ENCODE peak calls at places on chromosomes 6 and 20, in nine cellular contexts. P is gastrocnemius medialis, G is pancreas, T is left ventricle myocardium inferior, Z is fibroblast of lung, B is foreskin fibroblast, Y is GM12865, I is lower lobe of right lung, S is cardiac fibroblast. E is an unnamed sample.

GRCh38 chr20:51584737-51585136 is 42.2 kb upstream of the NFATC2 start:
- DNase-seq in G (no peak), Y (no peak), T (no peak), P (no peak), S (no peak), I (no peak), Z (no peak), B (no peak), E (no peak)

GRCh38 chr6:88304515-88304914 is 138.4 kb upstream of the CNR1 start:
- DNase-seq in Y (no peak), Z (no peak), I (no peak), P (no peak), B (no peak), T (no peak), G (no peak), S (no peak), E (no peak)

GRCh38 chr6:139433647-139434419 is 59.4 kb upstream of the CITED2 start:
- DNase-seq in P (no peak), Z (peak; percentile 34), G (no peak), S (peak; percentile 32), Y (no peak), I (no peak), B (peak; percentile 72), T (no peak), E (no peak)

GRCh38 chr6:13769655-13770053 is 44.7 kb downstream of the MCUR1 start:
- DNase-seq in S (no peak), Y (no peak), P (no peak), T (no peak), I (no peak), G (no peak), B (no peak), Z (no peak), E (no peak)

GRCh38 chr6:113083947-113084346 is 736.8 kb downstream of the RFPL4B start:
- DNase-seq in B (no peak), Y (no peak), G (no peak), T (no peak), I (no peak), P (no peak), Z (no peak), S (no peak), E (no peak)

GRCh38 chr20:47776639-47777038 is 8.6 kb downstream of the SULF2 start:
- DNase-seq in Z (no peak), B (no peak), G (no peak), T (no peak), I (no peak), Y (peak; percentile 37), P (no peak), S (no peak), E (no peak)

GRCh38 chr6:37354526-37355384 is 972 bp downstream of the RNF8 start:
- DNase-seq in S (peak; percentile 30), G (peak; percentile 31), I (peak; percentile 59), B (peak; percentile 68), T (peak; percentile 22), Y (peak; percentile 11), P (no peak), Z (peak; percentile 49), E (no peak)

GRCh38 chr6:125120054-125120590 is 33.5 kb upstream of the TPD52L1 start:
- DNase-seq in T (no peak), B (no peak), P (no peak), G (no peak), Z (no peak), S (no peak), I (no peak), Y (no peak), E (no peak)

GRCh38 chr6:116330511-116330910 is 40.2 kb upstream of the DSE start:
- DNase-seq in P (no peak), I (no peak), Z (no peak), T (no peak), S (no peak), Y (no peak), G (no peak), B (peak; percentile 38), E (no peak)

GRCh38 chr20:54063998-54064676 is 6.3 kb downstream of the BCAS1 start:
- DNase-seq in P (no peak), I (no peak), G (no peak), Z (no peak), T (no peak), S (no peak), B (no peak), Y (peak; percentile 86), E (no peak)

GRCh38 chr6:131660195-131660594 is 23.1 kb downstream of the ENPP3 start:
- DNase-seq in T (no peak), P (no peak), S (no peak), B (peak; percentile 60), Z (peak; percentile 53), G (no peak), Y (no peak), I (no peak), E (no peak)

GRCh38 chr6:31204751-31205145 is 34.3 kb upstream of the POU5F1 start:
- DNase-seq in I (no peak), S (no peak), Z (peak; percentile 14), B (peak; percentile 19), Y (no peak), P (no peak), T (no peak), G (no peak), E (no peak)

GRCh38 chr20:59515906-59516209 is 88.5 kb upstream of the PHACTR3 start:
- DNase-seq in T (no peak), G (no peak), I (no peak), Z (no peak), Y (no peak), S (no peak), P (no peak), B (no peak), E (no peak)

GRCh38 chr20:59519707-59520014 is 84.7 kb upstream of the PHACTR3 start:
- DNase-seq in B (no peak), Z (no peak), P (no peak), T (no peak), G (no peak), I (no peak), S (no peak), Y (no peak), E (no peak)

GRCh38 chr20:59514554-59514953 is 89.8 kb upstream of the PHACTR3 start:
- DNase-seq in Z (no peak), B (no peak), P (no peak), Y (no peak), G (no peak), T (no peak), S (no peak), I (no peak), E (no peak)

GRCh38 chr20:59518881-59519706 is 85.2 kb upstream of the PHACTR3 start:
- DNase-seq in P (no peak), S (peak; percentile 63), Z (peak; percentile 28), Y (peak; percentile 64), T (no peak), B (peak; percentile 46), I (no peak), G (peak; percentile 42), E (no peak)

DNA sequence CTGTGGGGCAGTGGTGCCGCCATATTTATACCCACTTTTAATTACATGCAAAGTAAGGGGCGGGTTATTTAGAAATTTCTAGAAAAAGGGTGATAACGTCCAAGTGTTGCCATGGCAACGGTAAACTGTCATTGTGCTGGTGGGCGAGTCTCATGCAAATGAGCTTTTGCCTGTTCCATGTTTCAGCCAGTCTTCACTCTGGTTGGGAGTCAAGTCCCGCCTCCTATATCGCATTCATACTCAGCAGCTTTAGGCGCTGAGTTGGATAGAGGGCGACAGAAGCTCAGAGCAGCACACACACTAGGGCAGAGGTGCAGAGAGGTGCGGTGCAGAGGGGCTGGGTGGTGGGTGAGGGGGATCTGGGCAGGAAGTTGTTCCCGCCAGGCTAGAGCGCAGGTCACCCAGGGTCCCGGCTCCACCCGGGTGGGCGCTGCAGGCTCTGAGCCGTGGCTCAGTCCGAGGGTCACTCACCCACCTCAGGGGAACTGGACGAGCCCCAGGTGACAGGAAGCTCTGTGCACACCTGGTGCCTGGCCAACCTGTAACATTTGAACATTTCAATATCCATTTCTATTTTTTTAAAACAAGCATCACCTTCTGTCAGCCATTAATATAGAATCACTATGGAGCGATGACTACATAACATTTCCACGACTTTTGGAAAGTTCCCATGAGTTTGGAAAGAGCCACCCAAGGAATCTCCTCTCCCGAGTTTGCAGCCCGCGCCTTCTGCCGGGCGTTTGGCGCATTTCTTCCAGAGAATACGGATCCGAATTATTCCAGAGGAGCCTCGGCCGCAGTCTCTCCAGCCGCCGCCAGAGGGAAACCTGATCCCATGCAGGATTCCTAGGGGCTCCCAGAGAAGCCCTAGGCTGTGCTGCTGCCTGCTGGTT is 89.1 kb upstream of the PHACTR3 start:
- DNase-seq in P (no peak), S (peak; percentile 59), B (peak; percentile 60), G (peak; percentile 78), T (peak; percentile 69), Z (peak; percentile 23), Y (peak; percentile 11), I (peak; percentile 70), E (no peak)
- TF ChIP-seq CTCF in P (peak; percentile 44), S (peak; percentile 79), B (peak; percentile 81), G (peak; percentile 93), T (peak; percentile 93), Z (peak; percentile 56), Y (peak; percentile 53), I (peak; percentile 81), E (peak; percentile 86)

GRCh38 chr6:33375143-33375649 is 16.4 kb upstream of the KIFC1 start:
- DNase-seq in I (peak; percentile 73), Y (no peak), S (peak; percentile 97), P (peak; percentile 57), B (peak; percentile 95), Z (peak; percentile 81), T (peak; percentile 65), G (peak; percentile 63), E (peak; percentile 51)
- H3K4me3 ChIP-seq in I (peak overlapping the region; percentile 9), Y (no peak overlapping the region), S (no peak overlapping the region), P (peak overlapping the region; percentile 6), B (no peak overlapping the region), Z (no peak overlapping the region), T (no peak overlapping the region), G (no peak overlapping the region), E (no peak overlapping the region)

DNA sequence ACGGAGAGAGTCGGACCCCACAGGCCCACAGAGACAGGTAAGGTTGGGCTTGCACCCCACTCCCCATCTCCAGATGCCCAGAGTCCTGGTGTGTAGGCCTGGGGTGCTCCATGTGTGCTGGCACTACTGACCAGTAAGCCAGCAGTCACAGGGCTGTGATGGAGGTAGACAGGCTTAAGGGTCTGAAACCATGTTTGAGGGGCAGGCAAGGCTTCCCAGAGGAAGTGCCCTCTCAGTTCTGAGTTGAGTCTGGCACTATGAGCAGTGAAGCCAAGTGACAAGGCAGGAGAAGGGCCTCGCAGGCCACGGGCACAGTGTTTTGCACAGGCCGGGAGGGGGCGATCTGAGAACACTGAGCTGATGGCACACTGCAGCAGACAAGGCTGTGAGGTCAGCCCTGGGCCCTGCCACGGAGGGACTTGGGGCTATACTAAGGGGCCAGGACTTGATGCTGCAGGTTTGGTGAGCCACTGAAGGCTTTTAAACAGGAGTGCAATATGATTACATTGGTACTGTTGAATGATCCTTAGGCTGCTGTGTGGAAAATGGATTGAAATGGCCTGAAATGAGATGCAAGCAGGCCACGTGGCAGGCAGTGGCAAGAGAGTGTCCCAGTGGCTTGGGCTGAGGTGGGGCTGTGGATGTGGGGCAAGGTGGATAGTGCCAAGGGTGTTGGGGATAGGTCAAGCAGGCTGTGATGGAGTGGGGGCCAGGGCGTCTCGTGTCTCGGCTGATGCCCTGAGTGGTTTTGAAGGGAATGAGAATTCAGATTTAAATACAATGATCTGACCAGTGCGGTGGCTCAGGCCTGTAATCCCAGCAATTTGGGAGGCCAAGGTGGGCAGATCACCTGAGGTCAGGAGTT is 20.3 kb downstream of the TTBK1 start:
- DNase-seq in P (no peak), Z (peak; percentile 50), S (peak; percentile 79), Y (peak; percentile 85), I (peak; percentile 82), B (peak; percentile 86), G (peak; percentile 79), T (peak; percentile 74), E (no peak)
- TF ChIP-seq CTCF in P (no peak), Z (peak; percentile 77), S (peak; percentile 89), Y (peak; percentile 95), I (peak; percentile 76), B (peak; percentile 87), G (peak; percentile 63), T (peak; percentile 82), E (peak; percentile 96)

GRCh38 chr20:5703542-5704215 is 46.5 kb upstream of the SHLD1 start:
- DNase-seq in Z (peak; percentile 1), S (no peak), B (no peak), I (no peak), T (no peak), P (no peak), G (no peak), Y (no peak), E (no peak)
- H3K4me3 ChIP-seq in Z (no peak overlapping the region), S (no peak overlapping the region), B (no peak overlapping the region), I (no peak overlapping the region), T (peak overlapping the region; percentile 22), P (no peak overlapping the region), G (no peak overlapping the region), Y (no peak overlapping the region), E (no peak overlapping the region)